ENCODE peak calls at places on chromosomes 6 and 20, in four cellular contexts. Y is HepG2, M is A549, L is K562. T is an unnamed sample.

GRCh38 chr6:139323511-139324445 is 32.0 kb upstream of the TXLNB start:
- DNase-seq in L (no peak), Y (peak; percentile 7), M (no peak), T (peak; percentile 97)

GRCh38 chr6:3037578-3038365 is 30.5 kb upstream of the RIPK1 start:
- DNase-seq in L (no peak), Y (no peak), M (no peak), T (no peak)

GRCh38 chr6:49550413-49551125 is at the start of gene C6orf141:
- DNase-seq in L (no peak), M (peak; percentile 60), Y (no peak), T (no peak)

GRCh38 chr20:63348828-63349515 is 12.2 kb downstream of the CHRNA4 start:
- DNase-seq in M (no peak), Y (no peak), L (no peak), T (no peak)

GRCh38 chr20:23658989-23659609 is 21.3 kb upstream of the CST3 start:
- DNase-seq in M (no peak), Y (peak; percentile 89), L (no peak), T (no peak)

GRCh38 chr6:139654888-139655782 is 280.7 kb upstream of the CITED2 start:
- DNase-seq in M (no peak), Y (peak; percentile 8), L (no peak), T (peak; percentile 27)

GRCh38 chr20:39716796-39717341 is 754.7 kb downstream of the DHX35 start:
- DNase-seq in L (no peak), M (no peak), Y (no peak), T (no peak)

GRCh38 chr6:45424628-45424955 is 46.9 kb upstream of the SUPT3H start:
- DNase-seq in L (no peak), Y (no peak), M (no peak), T (no peak)

GRCh38 chr20:62146019-62146755 is 2.6 kb downstream of the SS18L1 start:
- DNase-seq in L (no peak), M (no peak), Y (peak; percentile 85), T (no peak)

GRCh38 chr20:41248371-41249024 is 69.0 kb downstream of the ZHX3 start:
- DNase-seq in M (no peak), Y (no peak), L (no peak), T (no peak)

GRCh38 chr20:19074828-19075516 is 137.5 kb upstream of the SLC24A3 start:
- DNase-seq in M (no peak), L (no peak), Y (no peak), T (peak; percentile 98)

GRCh38 chr6:22877946-22878705 is 308.8 kb downstream of the HDGFL1 start:
- DNase-seq in L (no peak), Y (no peak), M (no peak), T (no peak)

GRCh38 chr6:70686548-70687133 is 19.0 kb downstream of the SMAP1 start:
- DNase-seq in M (peak; percentile 7), Y (peak; percentile 39), L (peak; percentile 16), T (peak; percentile 52)

GRCh38 chr6:137900815-137901214 is 33.8 kb downstream of the TNFAIP3 start:
- DNase-seq in M (no peak), Y (no peak), L (no peak), T (no peak)

GRCh38 chr6:142856607-142856856 is 88.4 kb downstream of the HIVEP2 start:
- DNase-seq in Y (no peak), M (no peak), L (no peak), T (no peak)

GRCh38 chr6:18359237-18359885 is 27.8 kb upstream of the RNF144B start:
- DNase-seq in L (no peak), M (no peak), Y (no peak), T (no peak)

GRCh38 chr20:49245921-49246740 is 26.9 kb downstream of the DDX27 start:
- DNase-seq in L (peak; percentile 62), M (peak; percentile 73), Y (peak; percentile 68), T (peak; percentile 68)

GRCh38 chr6:37058084-37058586 is 52.7 kb downstream of the FGD2 start:
- DNase-seq in L (peak; percentile 66), Y (no peak), M (no peak), T (no peak)

GRCh38 chr6:131419698-131420097 is 153.3 kb upstream of the ARG1 start:
- DNase-seq in L (no peak), M (no peak), Y (no peak), T (no peak)

GRCh38 chr6:12096342-12096741 is 84.2 kb downstream of the HIVEP1 start:
- DNase-seq in M (no peak), L (no peak), Y (no peak), T (no peak)

GRCh38 chr6:119340766-119341487 is 8.6 kb downstream of the MAN1A1 start:
- DNase-seq in M (no peak), L (no peak), Y (no peak), T (no peak)

GRCh38 chr6:126804255-126805064 is 314.0 kb upstream of the RSPO3 start:
- DNase-seq in M (peak; percentile 8), L (peak; percentile 28), Y (peak; percentile 51), T (peak; percentile 50)

GRCh38 chr6:133814797-133815196 is 74.1 kb upstream of the TCF21 start:
- DNase-seq in Y (no peak), L (no peak), M (no peak), T (peak; percentile 55)

GRCh38 chr6:156026543-156027268 is 571.1 kb upstream of the NOX3 start:
- DNase-seq in M (no peak), L (no peak), Y (no peak), T (no peak)

GRCh38 chr6:13427346-13427745 is 60.1 kb downstream of the GFOD1 start:
- DNase-seq in L (no peak), M (no peak), Y (no peak), T (no peak)

GRCh38 chr6:109787312-109787711 is 96.2 kb downstream of the FIG4 start:
- DNase-seq in L (no peak), Y (no peak), M (no peak), T (no peak)

GRCh38 chr6:109788687-109789086 is 97.6 kb downstream of the FIG4 start:
- DNase-seq in Y (no peak), L (no peak), M (no peak), T (no peak)

GRCh38 chr6:109781001-109781400 is 89.9 kb downstream of the FIG4 start:
- DNase-seq in M (no peak), Y (no peak), L (no peak), T (peak; percentile 69)

GRCh38 chr6:109782401-109783046 is 91.4 kb downstream of the FIG4 start:
- DNase-seq in M (no peak), L (no peak), Y (no peak), T (no peak)

DNA sequence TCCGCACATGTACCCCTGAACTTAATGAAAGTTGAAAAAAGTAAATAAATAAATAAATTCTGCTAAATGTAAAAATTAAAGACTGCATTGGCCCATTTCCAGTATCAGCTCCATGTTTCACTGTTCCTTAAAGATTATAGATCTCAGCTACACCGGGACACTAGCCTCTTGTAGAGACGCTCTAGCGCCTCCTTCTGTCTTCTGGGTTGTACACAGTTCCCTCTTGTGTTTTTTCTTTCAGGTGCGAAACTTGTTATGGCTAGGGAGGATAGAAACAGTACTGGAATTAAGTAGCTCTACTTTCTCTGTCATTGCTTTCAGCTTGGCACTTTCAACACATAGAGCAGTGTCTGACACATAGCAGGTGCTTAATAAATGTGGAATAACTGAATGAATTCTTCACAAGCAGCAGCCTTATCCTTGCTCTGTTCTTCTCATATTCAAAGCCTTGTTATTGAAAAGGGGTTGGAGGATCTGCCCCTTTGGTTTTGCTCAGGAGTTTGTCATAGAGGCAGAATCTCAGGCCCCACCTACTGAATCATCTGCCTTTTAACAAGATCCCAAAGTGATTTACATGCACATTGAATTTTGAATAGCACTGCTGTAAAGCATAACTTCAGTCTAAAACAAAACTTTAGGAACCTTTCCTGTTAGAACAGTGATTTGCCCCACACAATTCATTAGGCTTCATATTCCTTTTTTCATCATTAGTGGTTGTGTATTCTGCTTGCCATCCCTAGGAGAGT is 92.3 kb downstream of the FIG4 start:
- DNase-seq in L (peak; percentile 23), M (no peak), Y (no peak), T (peak; percentile 43)
- TF ChIP-seq CTCF in L (peak; percentile 67), M (no peak), Y (peak; percentile 19), T (peak; percentile 34)

GRCh38 chr6:40822619-40823018 is 216.4 kb downstream of the UNC5CL start:
- DNase-seq in M (no peak), Y (no peak), L (no peak), T (no peak)

GRCh38 chr6:40816601-40817000 is 222.4 kb downstream of the UNC5CL start:
- DNase-seq in L (no peak), M (no peak), Y (no peak), T (no peak)

GRCh38 chr6:40815731-40816130 is 223.3 kb downstream of the UNC5CL start:
- DNase-seq in L (no peak), M (no peak), Y (no peak), T (no peak)

GRCh38 chr6:40817369-40817768 is 221.7 kb downstream of the UNC5CL start:
- DNase-seq in Y (no peak), L (no peak), M (no peak), T (no peak)

DNA sequence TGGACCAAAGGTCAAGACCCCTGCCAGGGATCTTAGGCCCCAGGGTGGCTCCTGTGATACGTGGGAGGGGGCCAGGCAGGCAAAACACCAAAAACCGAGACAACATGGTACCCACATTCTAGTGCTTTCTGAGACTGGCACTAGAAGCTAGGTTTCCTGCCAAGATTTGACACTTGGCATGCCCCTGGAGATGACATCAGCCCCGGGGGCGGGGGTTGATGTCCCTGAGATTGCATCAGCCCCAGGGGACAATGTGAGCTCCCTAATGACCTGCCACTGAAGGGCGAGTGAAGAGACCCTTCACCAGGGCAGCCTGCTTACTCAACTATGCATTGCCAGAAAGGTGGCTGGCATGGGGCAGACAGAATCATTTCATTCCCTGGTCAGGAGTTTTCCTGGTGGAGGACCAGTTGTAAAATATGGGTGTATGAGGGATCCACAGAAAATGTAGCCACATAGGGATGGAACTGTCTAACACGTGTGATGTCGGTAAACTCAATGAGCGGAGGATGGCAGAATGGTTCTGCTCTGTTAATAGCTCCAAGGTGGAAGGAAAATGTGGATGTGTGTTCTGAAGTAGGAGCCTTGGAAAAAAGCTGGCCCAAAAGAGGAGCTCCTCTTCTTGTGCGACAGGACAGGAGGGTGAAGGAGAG is 219.7 kb downstream of the UNC5CL start:
- DNase-seq in M (no peak), Y (no peak), L (no peak), T (peak; percentile 14)
- TF ChIP-seq MYC in M (no peak), Y (no peak), L (peak; percentile 46), T (no peak)

GRCh38 chr6:157825243-157825904 is 2.3 kb downstream of the SNX9 start:
- DNase-seq in M (no peak), L (no peak), Y (peak; percentile 28), T (no peak)

GRCh38 chr6:157822221-157823000 is 635 bp upstream of the SNX9 start:
- DNase-seq in Y (no peak), M (peak; percentile 12), L (no peak), T (peak; percentile 20)

GRCh38 chr6:157821342-157822033 is 1.6 kb upstream of the SNX9 start:
- DNase-seq in L (no peak), Y (no peak), M (no peak), T (no peak)

GRCh38 chr6:157823523-157824370 is 701 bp downstream of the SNX9 start:
- DNase-seq in M (peak; percentile 13), L (peak; percentile 74), Y (peak; percentile 67), T (peak; percentile 69)

GRCh38 chr6:157823001-157823522 is at the start of gene SNX9:
- DNase-seq in Y (peak; percentile 54), L (peak; percentile 89), M (peak; percentile 38), T (peak; percentile 92)
- TF ChIP-seq POLR2A in Y (peak; percentile 46), L (no peak), M (peak; percentile 43), T (peak; percentile 45)

GRCh38 chr6:43668151-43669028 is 19.2 kb downstream of the MRPS18A start:
- DNase-seq in M (peak; percentile 36), L (peak; percentile 91), Y (peak; percentile 76), T (peak; percentile 79)
- TF ChIP-seq CTCF in M (peak; percentile 34), L (peak; percentile 80), Y (peak; percentile 94), T (peak; percentile 85)